ENCODE peak calls at places on chromosomes 16 and 17, in five cellular contexts. R is thoracic aorta, S is cardiac fibroblast, K is neural progenitor cell, H is epithelial cell of proximal tubule. X is an unnamed sample.

GRCh38 chr16:66263168-66263972 is 103.1 kb upstream of the CDH5 start:
- DNase-seq in H (no peak), K (peak; percentile 18), S (no peak), R (no peak), X (no peak)

GRCh38 chr16:82715833-82716232 is 89.1 kb downstream of the CDH13 start:
- DNase-seq in S (no peak), K (no peak), R (no peak), H (no peak), X (no peak)

GRCh38 chr16:58196898-58197313 is 1.0 kb downstream of the CSNK2A2 start:
- DNase-seq in K (peak; percentile 19), H (no peak), R (no peak), S (peak; percentile 27), X (no peak)

GRCh38 chr17:58525239-58525638 is 10.8 kb upstream of the MTMR4 start:
- DNase-seq in K (no peak), R (peak; percentile 31), H (no peak), S (peak; percentile 86), X (no peak)

GRCh38 chr17:17712268-17712924 is 31.1 kb downstream of the RAI1 start:
- DNase-seq in R (no peak), S (peak; percentile 95), H (peak; percentile 78), K (no peak), X (peak; percentile 89)

GRCh38 chr17:73430848-73431247 is 119.0 kb upstream of the CDC42EP4 start:
- DNase-seq in K (no peak), H (no peak), S (peak; percentile 37), R (no peak), X (peak; percentile 68)

GRCh38 chr16:2603165-2604015 is 65.6 kb downstream of the PDPK1 start:
- DNase-seq in H (peak; percentile 63), K (peak; percentile 97), S (peak; percentile 97), R (peak; percentile 83), X (peak; percentile 94)

GRCh38 chr16:63789603-63790002 is 1332.3 kb downstream of the CDH11 start:
- DNase-seq in H (no peak), S (peak; percentile 29), K (no peak), R (no peak), X (no peak)

GRCh38 chr17:73748521-73748920 is 104.3 kb upstream of the SDK2 start:
- DNase-seq in K (no peak), R (no peak), H (no peak), S (no peak), X (no peak)

GRCh38 chr16:21162661-21163151 is 4.2 kb downstream of the LDAF1 start:
- DNase-seq in S (no peak), R (no peak), H (no peak), K (no peak), X (no peak)

GRCh38 chr16:81937305-81938038 is 73.8 kb downstream of the SDR42E1 start:
- DNase-seq in S (peak; percentile 65), K (no peak), H (no peak), R (no peak), X (no peak)

GRCh38 chr17:82835766-82836512 is 3.9 kb downstream of the ZNF750 start:
- DNase-seq in K (no peak), H (no peak), R (no peak), S (no peak), X (no peak)

GRCh38 chr16:72833969-72834368 is 214.0 kb downstream of the ZFHX3 start:
- DNase-seq in S (no peak), R (no peak), H (no peak), K (no peak), X (no peak)

GRCh38 chr16:72835041-72835440 is 212.9 kb downstream of the ZFHX3 start:
- DNase-seq in K (no peak), R (no peak), H (no peak), S (no peak), X (no peak)

GRCh38 chr16:72833491-72833890 is 214.4 kb downstream of the ZFHX3 start:
- DNase-seq in K (no peak), H (no peak), R (no peak), S (no peak), X (no peak)

GRCh38 chr16:72834499-72834898 is 213.4 kb downstream of the ZFHX3 start:
- DNase-seq in R (no peak), H (no peak), K (no peak), S (no peak), X (no peak)

GRCh38 chr16:72832640-72833039 is 215.3 kb downstream of the ZFHX3 start:
- DNase-seq in R (no peak), S (peak; percentile 81), K (peak; percentile 82), H (no peak), X (peak; percentile 75)
- TF ChIP-seq CTCF in R (peak; percentile 99), S (peak; percentile 100), K (peak; percentile 100), H (peak; percentile 100), X (peak; percentile 97)

DNA sequence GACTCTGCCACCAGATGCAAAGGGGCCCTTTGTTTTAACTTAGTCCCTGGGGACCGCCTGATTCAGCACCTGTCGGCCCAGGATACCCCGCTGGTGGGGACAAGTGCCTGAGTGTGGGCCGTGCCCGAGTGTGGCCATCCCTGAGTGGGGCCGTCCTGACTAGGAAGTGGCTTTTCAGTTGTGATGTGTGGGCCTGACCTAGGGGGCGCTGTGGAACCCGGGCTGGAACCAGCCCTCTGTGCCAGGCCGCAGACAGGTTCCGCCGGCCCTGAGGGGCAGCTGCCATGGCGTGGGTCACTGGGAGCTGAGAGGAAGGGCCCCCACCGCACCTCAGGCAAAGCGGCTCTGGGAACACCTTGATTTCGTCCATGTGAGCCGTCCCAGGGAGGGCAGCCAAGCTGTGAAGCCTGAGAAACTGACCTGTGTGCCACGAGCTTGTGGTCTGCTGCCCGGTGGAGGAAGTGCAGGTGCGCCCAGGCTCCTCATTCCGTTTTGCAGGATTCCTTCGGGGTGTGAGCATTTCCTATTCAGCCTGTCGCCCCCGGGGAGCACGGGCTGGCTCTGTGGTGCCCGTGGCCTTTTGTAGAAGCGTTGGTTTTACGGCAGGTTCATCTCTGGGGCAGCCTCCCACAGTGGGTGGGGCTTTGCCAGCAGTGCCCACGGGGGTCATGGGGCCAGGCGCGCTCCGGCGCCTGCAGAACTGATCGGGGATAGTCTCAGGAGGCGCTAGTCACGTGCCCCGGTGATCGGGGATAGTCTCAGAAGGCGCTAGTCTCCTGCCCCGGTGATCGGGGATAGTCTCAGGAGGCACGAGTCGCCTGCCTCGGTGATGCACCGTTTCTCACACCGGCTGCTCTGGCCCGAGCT is 5.3 kb downstream of the RPL13 start:
- DNase-seq in S (peak; percentile 53), R (no peak), H (no peak), K (peak; percentile 64), X (no peak)
- TF ChIP-seq CTCF in S (peak; percentile 63), R (peak; percentile 21), H (peak; percentile 80), K (peak; percentile 71), X (peak; percentile 68)

DNA sequence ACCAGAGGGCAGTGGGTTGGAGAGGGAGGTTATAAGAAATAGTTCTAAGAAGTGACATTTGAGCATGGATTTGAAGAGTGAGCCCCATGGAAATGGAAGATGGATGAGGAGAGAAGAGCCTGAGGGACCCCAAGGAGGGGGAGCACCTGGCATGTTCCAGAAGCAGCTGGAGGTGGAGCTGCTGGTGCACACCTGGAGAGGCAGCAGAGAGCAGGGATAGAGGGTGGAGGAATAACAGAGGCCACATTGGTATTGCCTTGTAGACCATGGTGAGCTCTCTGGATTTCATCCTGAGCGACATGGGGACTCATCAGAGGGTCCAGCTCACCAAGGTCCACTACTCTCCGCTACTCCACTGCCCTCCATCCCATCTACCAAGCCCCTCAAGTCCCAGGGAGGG is 22.3 kb upstream of the KDM8 start:
- DNase-seq in S (no peak), H (no peak), K (no peak), R (no peak), X (no peak)
- TF ChIP-seq CTCF in S (no peak), H (peak; percentile 24), K (no peak), R (no peak), X (no peak)

GRCh38 chr17:15261063-15261817 is 3.9 kb downstream of the PMP22 start:
- DNase-seq in S (peak; percentile 65), R (no peak), K (peak; percentile 85), H (no peak), X (no peak)
- TF ChIP-seq CTCF in S (peak; percentile 43), R (peak; percentile 7), K (no peak), H (peak; percentile 17), X (peak; percentile 35)